ENCODE peak calls at places on chromosomes 13 and 19, in eight cellular contexts. U, C, W, H, V, P, F and J are unnamed samples.

GRCh38 chr13:106867249-106867648 is 299.3 kb upstream of the ARGLU1 start:
- DNase-seq in U (no peak), C (no peak), W (no peak), H (no peak), V (no peak), P (peak), F (no peak), J (no peak)

GRCh38 chr19:56837892-56838679 is 2.4 kb downstream of the PEG3 start:
- DNase-seq in U (no peak), C (no peak), W (no peak), H (peak), V (no peak), P (peak), F (no peak), J (peak)

GRCh38 chr19:21697698-21698097 is 69.7 kb downstream of the ZNF100 start:
- DNase-seq in U (no peak), C (no peak), W (no peak), H (no peak), V (no peak), P (no peak), F (no peak), J (no peak)

GRCh38 chr13:87128006-87128405 is 543.2 kb upstream of the SLITRK5 start:
- DNase-seq in U (no peak), C (no peak), W (no peak), H (no peak), V (no peak), P (no peak), F (no peak), J (no peak)

GRCh38 chr13:110306960-110307696 is at the start of the genes COL4A1 and COL4A2:
- DNase-seq in U (no peak), C (no peak), W (no peak), H (peak), V (no peak), P (no peak), F (peak), J (peak)

GRCh38 chr13:77118134-77118533 is 91.2 kb upstream of the FBXL3 start:
- DNase-seq in U (no peak), C (no peak), W (no peak), H (no peak), V (no peak), P (no peak), F (no peak), J (no peak)

GRCh38 chr19:53034948-53035675 is 9.4 kb upstream of the ERVV-2 start:
- DNase-seq in U (no peak), C (no peak), W (no peak), H (no peak), V (no peak), P (no peak), F (no peak), J (no peak)

GRCh38 chr13:99067160-99067985 is 89.5 kb upstream of the DOCK9 start:
- DNase-seq in U (no peak), C (no peak), W (no peak), H (no peak), V (no peak), P (no peak), F (no peak), J (no peak)

GRCh38 chr19:55368701-55369563 is 1.3 kb downstream of the IL11 start:
- DNase-seq in U (peak), C (no peak), W (peak), H (no peak), V (no peak), P (no peak), F (peak), J (no peak)

GRCh38 chr19:6678690-6679109 is 8.7 kb upstream of the TNFSF14 start:
- DNase-seq in U (peak), C (no peak), W (no peak), H (no peak), V (no peak), P (no peak), F (no peak), J (no peak)

GRCh38 chr19:3760871-3761361 is 576 bp downstream of the APBA3 start:
- DNase-seq in U (peak), C (no peak), W (peak), H (no peak), V (no peak), P (no peak), F (no peak), J (no peak)